ENCODE peak calls at places on chromosomes 11 and 22, in eight cellular contexts. One of them, this sample, is unnamed.

GRCh38 chr11:57230797-57231538 is 6.1 kb downstream of the APLNR start:
- DNase-seq in spleen: no peak
- DNase-seq in Calu3: no peak
- DNase-seq in foreskin fibroblast: no peak
- DNase-seq in AG04449: no peak
- DNase-seq in B cell: no peak
- DNase-seq in GM12865: no peak
- DNase-seq in suprapubic skin: no peak
- DNase-seq in this sample: no peak

GRCh38 chr11:17786824-17787525 is 52.4 kb downstream of the KCNC1 start:
- DNase-seq in foreskin fibroblast: peak
- DNase-seq in B cell: no peak
- DNase-seq in AG04449: no peak
- DNase-seq in spleen: no peak
- DNase-seq in GM12865: no peak
- DNase-seq in suprapubic skin: no peak
- DNase-seq in Calu3: peak
- DNase-seq in this sample: no peak

GRCh38 chr11:31118566-31118965 is 251.0 kb downstream of the DCDC1 start:
- DNase-seq in spleen: no peak
- DNase-seq in Calu3: no peak
- DNase-seq in suprapubic skin: no peak
- DNase-seq in B cell: no peak
- DNase-seq in foreskin fibroblast: no peak
- DNase-seq in GM12865: no peak
- DNase-seq in AG04449: no peak
- DNase-seq in this sample: no peak

GRCh38 chr11:117238221-117238620 is 5.8 kb downstream of the RNF214 start:
- DNase-seq in AG04449: no peak
- DNase-seq in foreskin fibroblast: no peak
- DNase-seq in spleen: no peak
- DNase-seq in suprapubic skin: no peak
- DNase-seq in B cell: no peak
- DNase-seq in GM12865: peak
- DNase-seq in Calu3: no peak
- DNase-seq in this sample: no peak

GRCh38 chr11:119641991-119642745 is 86.8 kb downstream of the NECTIN1 start:
- DNase-seq in GM12865: peak
- DNase-seq in B cell: no peak
- DNase-seq in Calu3: peak
- DNase-seq in spleen: no peak
- DNase-seq in AG04449: no peak
- DNase-seq in foreskin fibroblast: no peak
- DNase-seq in suprapubic skin: no peak
- DNase-seq in this sample: peak

GRCh38 chr11:134535029-134536025 is 123.3 kb upstream of the B3GAT1 start:
- DNase-seq in spleen: no peak
- DNase-seq in foreskin fibroblast: no peak
- DNase-seq in suprapubic skin: peak
- DNase-seq in GM12865: no peak
- DNase-seq in Calu3: no peak
- DNase-seq in B cell: no peak
- DNase-seq in AG04449: no peak
- DNase-seq in this sample: no peak

GRCh38 chr11:102640946-102641345 is 15.8 kb upstream of the MMP20 start:
- DNase-seq in spleen: no peak
- DNase-seq in Calu3: no peak
- DNase-seq in suprapubic skin: no peak
- DNase-seq in foreskin fibroblast: no peak
- DNase-seq in GM12865: no peak
- DNase-seq in B cell: no peak
- DNase-seq in AG04449: no peak
- DNase-seq in this sample: no peak

GRCh38 chr22:47406896-47407295 is 644.4 kb downstream of the TBC1D22A start:
- DNase-seq in spleen: no peak
- DNase-seq in B cell: no peak
- DNase-seq in Calu3: no peak
- DNase-seq in GM12865: no peak
- DNase-seq in foreskin fibroblast: no peak
- DNase-seq in AG04449: no peak
- DNase-seq in suprapubic skin: no peak
- DNase-seq in this sample: no peak

GRCh38 chr22:21457023-21457787 is 10.0 kb upstream of the TMEM191C start:
- DNase-seq in spleen: peak
- DNase-seq in B cell: no peak
- DNase-seq in GM12865: no peak
- DNase-seq in Calu3: no peak
- DNase-seq in foreskin fibroblast: peak
- DNase-seq in AG04449: no peak
- DNase-seq in suprapubic skin: peak
- DNase-seq in this sample: no peak

GRCh38 chr11:119709638-119710346 is 19.2 kb downstream of the NECTIN1 start:
- DNase-seq in foreskin fibroblast: peak
- DNase-seq in AG04449: no peak
- DNase-seq in Calu3: no peak
- DNase-seq in suprapubic skin: no peak
- DNase-seq in GM12865: peak
- DNase-seq in spleen: peak
- DNase-seq in B cell: no peak
- DNase-seq in this sample: peak

GRCh38 chr11:73461335-73461840 is 85.2 kb downstream of the RELT start:
- DNase-seq in GM12865: no peak
- DNase-seq in B cell: no peak
- DNase-seq in spleen: no peak
- DNase-seq in Calu3: no peak
- DNase-seq in suprapubic skin: no peak
- DNase-seq in foreskin fibroblast: no peak
- DNase-seq in AG04449: no peak
- DNase-seq in this sample: no peak

GRCh38 chr11:63939351-63939920 is 634 bp downstream of the NAA40 start:
- DNase-seq in Calu3: no peak
- DNase-seq in suprapubic skin: no peak
- DNase-seq in B cell: no peak
- DNase-seq in GM12865: no peak
- DNase-seq in AG04449: no peak
- DNase-seq in foreskin fibroblast: no peak
- DNase-seq in spleen: no peak
- DNase-seq in this sample: peak

GRCh38 chr11:119370486-119371046 is 10.9 kb downstream of the USP2 start:
- DNase-seq in foreskin fibroblast: no peak
- DNase-seq in spleen: no peak
- DNase-seq in B cell: no peak
- DNase-seq in AG04449: no peak
- DNase-seq in GM12865: peak
- DNase-seq in Calu3: no peak
- DNase-seq in suprapubic skin: peak
- DNase-seq in this sample: no peak

GRCh38 chr11:3905080-3905953 is 49.9 kb downstream of the STIM1 start:
- DNase-seq in GM12865: peak
- DNase-seq in AG04449: peak
- DNase-seq in suprapubic skin: no peak
- DNase-seq in B cell: peak
- DNase-seq in foreskin fibroblast: peak
- DNase-seq in spleen: no peak
- DNase-seq in Calu3: peak
- DNase-seq in this sample: peak

GRCh38 chr22:39664485-39665200 is 94.1 kb downstream of the CACNA1I start:
- DNase-seq in GM12865: no peak
- DNase-seq in Calu3: no peak
- DNase-seq in AG04449: no peak
- DNase-seq in spleen: no peak
- DNase-seq in B cell: no peak
- DNase-seq in suprapubic skin: no peak
- DNase-seq in foreskin fibroblast: no peak
- DNase-seq in this sample: peak

GRCh38 chr11:3686751-3687150 is 15.6 kb upstream of the CHRNA10 start:
- DNase-seq in suprapubic skin: no peak
- DNase-seq in foreskin fibroblast: no peak
- DNase-seq in AG04449: no peak
- DNase-seq in GM12865: no peak
- DNase-seq in spleen: no peak
- DNase-seq in B cell: no peak
- DNase-seq in Calu3: no peak
- DNase-seq in this sample: no peak

GRCh38 chr11:2660357-2660939 is 39.3 kb downstream of the KCNQ1OT1 start:
- DNase-seq in Calu3: no peak
- DNase-seq in GM12865: no peak
- DNase-seq in suprapubic skin: no peak
- DNase-seq in B cell: no peak
- DNase-seq in AG04449: no peak
- DNase-seq in foreskin fibroblast: no peak
- DNase-seq in spleen: no peak
- DNase-seq in this sample: no peak

DNA sequence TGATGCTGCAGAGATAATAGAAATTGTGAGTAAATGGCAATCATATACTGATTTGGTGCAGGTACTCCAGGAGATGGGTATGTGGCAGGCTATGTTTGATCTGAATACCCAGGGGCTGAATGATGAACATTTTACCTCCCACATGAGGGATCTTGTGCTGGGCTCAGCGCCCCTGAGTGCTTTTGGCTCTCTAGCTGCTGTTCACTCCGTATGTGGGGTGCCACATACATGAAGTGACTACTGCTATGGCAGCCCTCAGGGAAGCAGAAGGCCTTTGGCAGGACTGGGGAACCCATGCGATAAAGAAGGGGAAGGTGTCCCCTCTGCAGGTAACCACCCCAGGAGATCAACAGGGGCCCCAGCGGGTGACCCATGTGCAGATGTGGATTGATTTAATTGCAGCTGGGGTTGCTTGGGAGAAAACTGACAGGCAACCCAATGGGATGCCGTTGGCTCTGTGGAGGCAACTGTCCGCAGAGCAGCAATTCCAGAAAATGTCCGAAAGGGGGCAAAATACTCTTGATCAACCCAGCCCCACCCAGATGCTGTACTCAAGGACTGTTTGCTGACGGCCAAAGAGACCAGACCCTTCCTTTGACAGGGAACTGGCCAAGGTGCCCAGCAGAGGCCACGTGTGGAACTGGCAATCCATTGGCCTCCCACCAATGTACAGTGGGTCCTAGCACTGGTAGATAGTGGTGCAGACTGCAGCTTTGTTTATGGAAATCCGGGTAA is 29.5 kb upstream of the KCNA4 start:
- DNase-seq in B cell: no peak
- DNase-seq in GM12865: peak
- DNase-seq in AG04449: no peak
- DNase-seq in Calu3: no peak
- DNase-seq in suprapubic skin: no peak
- DNase-seq in foreskin fibroblast: no peak
- DNase-seq in spleen: no peak
- DNase-seq in this sample: no peak
- TF ChIP-seq CTCF in B cell: no peak
- TF ChIP-seq CTCF in GM12865: peak
- TF ChIP-seq CTCF in AG04449: no peak
- TF ChIP-seq CTCF in Calu3: no peak
- TF ChIP-seq CTCF in suprapubic skin: no peak
- TF ChIP-seq CTCF in foreskin fibroblast: no peak
- TF ChIP-seq CTCF in spleen: no peak
- TF ChIP-seq CTCF in this sample: peak

DNA sequence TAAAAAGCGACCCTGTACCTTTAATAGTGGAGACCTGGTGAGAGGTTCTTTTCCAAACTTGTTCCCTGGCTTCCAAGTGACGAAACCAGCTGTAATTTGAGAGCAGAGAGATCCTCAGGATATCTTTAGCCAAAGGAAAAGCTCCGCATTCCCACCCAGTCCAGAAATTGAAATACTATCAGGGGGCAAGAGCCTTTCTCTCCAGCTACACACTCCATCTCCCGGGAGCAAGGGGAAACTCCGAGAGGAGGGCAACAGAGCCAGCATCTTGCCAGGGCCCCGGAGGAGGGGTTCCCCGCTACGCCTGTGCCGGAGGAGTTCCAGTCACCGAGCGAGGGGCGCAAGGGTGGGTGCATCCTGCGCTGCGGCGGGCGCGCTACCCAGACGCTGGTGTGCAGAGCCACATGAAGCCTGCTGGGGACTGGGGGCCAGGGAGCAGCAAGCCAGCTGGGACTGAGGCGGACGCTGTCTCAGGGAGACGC is at the start of gene FIBIN:
- DNase-seq in GM12865: no peak
- DNase-seq in spleen: peak
- DNase-seq in foreskin fibroblast: no peak
- DNase-seq in B cell: no peak
- DNase-seq in AG04449: no peak
- DNase-seq in suprapubic skin: peak
- DNase-seq in Calu3: no peak
- DNase-seq in this sample: no peak
- TF ChIP-seq CTCF in GM12865: no peak
- TF ChIP-seq CTCF in spleen: no peak
- TF ChIP-seq CTCF in foreskin fibroblast: peak
- TF ChIP-seq CTCF in B cell: no peak
- TF ChIP-seq CTCF in AG04449: no peak
- TF ChIP-seq CTCF in suprapubic skin: no peak
- TF ChIP-seq CTCF in Calu3: no peak
- TF ChIP-seq CTCF in this sample: no peak

DNA sequence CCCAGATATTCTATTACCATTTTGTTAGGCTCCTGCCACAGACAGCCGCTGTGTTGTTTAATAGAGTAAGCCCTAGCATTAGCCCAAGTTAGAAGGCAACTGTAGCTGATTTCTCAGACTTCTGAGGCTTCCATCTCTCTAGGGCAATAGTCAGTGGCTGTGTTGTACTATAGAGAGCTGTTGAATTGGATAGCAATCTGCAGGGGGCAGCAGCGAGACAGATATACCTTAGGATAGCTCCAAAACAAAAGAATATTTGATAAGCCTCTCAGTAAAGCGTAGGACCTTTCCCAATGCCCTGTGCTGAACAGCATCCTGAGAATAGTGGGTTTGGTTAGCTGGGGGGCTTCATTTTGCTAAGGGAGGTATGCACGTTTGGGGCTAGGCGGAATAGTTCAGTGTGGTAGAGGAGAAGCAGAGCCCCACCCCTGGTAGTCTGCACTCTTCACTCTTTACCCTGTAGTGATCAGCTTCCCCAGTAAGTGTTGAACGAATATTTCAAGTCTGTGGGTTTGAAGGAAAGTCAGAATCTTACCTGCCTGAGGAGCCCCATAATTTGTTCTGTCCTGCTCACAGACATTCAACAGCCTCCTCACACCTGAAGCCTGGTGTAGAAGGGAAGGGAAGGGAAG is 515.1 kb downstream of the INSC start:
- DNase-seq in suprapubic skin: no peak
- DNase-seq in spleen: no peak
- DNase-seq in foreskin fibroblast: no peak
- DNase-seq in AG04449: no peak
- DNase-seq in B cell: no peak
- DNase-seq in Calu3: peak
- DNase-seq in GM12865: peak
- DNase-seq in this sample: no peak
- TF ChIP-seq CTCF in suprapubic skin: no peak
- TF ChIP-seq CTCF in spleen: peak
- TF ChIP-seq CTCF in foreskin fibroblast: no peak
- TF ChIP-seq CTCF in AG04449: no peak
- TF ChIP-seq CTCF in B cell: no peak
- TF ChIP-seq CTCF in Calu3: no peak
- TF ChIP-seq CTCF in GM12865: peak
- TF ChIP-seq CTCF in this sample: peak

DNA sequence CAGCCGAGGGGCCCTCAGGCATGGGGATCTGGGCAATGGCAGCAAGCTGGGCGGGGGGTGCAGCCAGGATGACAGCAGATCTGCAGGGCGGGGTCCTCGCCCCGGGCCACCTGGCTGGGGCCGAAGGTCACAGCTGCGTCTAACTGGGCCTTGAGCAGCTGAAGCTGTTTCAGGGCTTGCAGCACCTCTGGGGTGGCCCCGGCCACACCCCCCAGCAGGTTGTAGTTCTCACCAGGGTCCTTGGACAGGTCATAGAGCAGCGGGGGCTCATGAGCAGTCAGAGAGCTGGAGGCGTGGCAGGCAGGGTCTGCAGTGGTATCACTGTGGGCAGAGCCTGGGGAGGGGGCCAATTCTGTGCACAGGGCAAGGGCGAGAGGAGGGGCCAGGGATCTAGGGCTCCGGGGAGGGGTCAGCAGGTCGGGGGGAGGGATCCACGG is 2.8 kb downstream of the ARSA start:
- DNase-seq in foreskin fibroblast: no peak
- DNase-seq in B cell: no peak
- DNase-seq in GM12865: no peak
- DNase-seq in spleen: peak
- DNase-seq in suprapubic skin: peak
- DNase-seq in AG04449: no peak
- DNase-seq in Calu3: no peak
- DNase-seq in this sample: no peak
- TF ChIP-seq CTCF in foreskin fibroblast: no peak
- TF ChIP-seq CTCF in B cell: no peak
- TF ChIP-seq CTCF in GM12865: no peak
- TF ChIP-seq CTCF in spleen: no peak
- TF ChIP-seq CTCF in suprapubic skin: no peak
- TF ChIP-seq CTCF in AG04449: no peak
- TF ChIP-seq CTCF in Calu3: no peak
- TF ChIP-seq CTCF in this sample: no peak